ENCODE peak calls at places on chromosomes 6 and 20, in eight cellular contexts. L is PC-9; M is breast epithelium; G is body of pancreas; D is uterus; X is activated CD4-positive, alpha-beta T cell treated with anti-CD3 and anti-CD28 coated beads for 24 hours; C is T-cell; I is neuronal stem cell. R is an unnamed sample.

GRCh38 chr20:23396961-23397620 is 24.2 kb downstream of the NAPB start:
- DNase-seq in L (no peak), M (no peak), G (no peak), D (no peak), X (no peak), C (no peak), I (no peak), R (no peak)

GRCh38 chr6:40715501-40716403 is 128.6 kb upstream of the LRFN2 start:
- DNase-seq in L (no peak), M (no peak), G (no peak), D (no peak), X (no peak), C (no peak), I (no peak), R (no peak)

GRCh38 chr6:17258763-17259162 is 22.4 kb upstream of the RBM24 start:
- DNase-seq in L (no peak), M (no peak), G (no peak), D (no peak), X (no peak), C (no peak), I (no peak), R (no peak)

GRCh38 chr6:155177369-155177961 is 86.3 kb upstream of the CLDN20 start:
- DNase-seq in L (peak), M (no peak), G (peak), D (no peak), X (peak), C (no peak), I (peak), R (peak)

GRCh38 chr6:170162771-170163404 is 128.0 kb downstream of the DLL1 start:
- DNase-seq in L (no peak), M (no peak), G (no peak), D (no peak), X (no peak), C (no peak), I (no peak), R (no peak)

GRCh38 chr20:51571470-51571794 is 28.9 kb upstream of the NFATC2 start:
- DNase-seq in L (no peak), M (no peak), G (no peak), D (no peak), X (no peak), C (no peak), I (no peak), R (no peak)

GRCh38 chr6:16486661-16487060 is 248.3 kb downstream of the GMPR start:
- DNase-seq in L (no peak), M (no peak), G (no peak), D (no peak), X (no peak), C (no peak), I (no peak), R (no peak)

GRCh38 chr20:50915424-50915823 is 15.8 kb downstream of the ADNP start:
- DNase-seq in L (no peak), M (no peak), G (no peak), D (no peak), X (no peak), C (no peak), I (no peak), R (peak)

GRCh38 chr6:7615611-7616383 is 25.8 kb downstream of the SNRNP48 start:
- DNase-seq in L (peak), M (peak), G (peak), D (no peak), X (peak), C (no peak), I (peak), R (peak)

GRCh38 chr6:31300797-31301196 is 28.9 kb upstream of the HLA-C start:
- DNase-seq in L (no peak), M (no peak), G (no peak), D (no peak), X (no peak), C (no peak), I (no peak), R (no peak)